ENCODE peak calls at places on chromosomes 16 and 17, in ten cellular contexts. T is activated T-cell treated with anti-CD3 and anti-CD28 coated beads, Interleukin-2, amount 50 U/mL, for 72 hours; H is T-cell; Y is activated CD4-positive, alpha-beta T cell treated with anti-CD3 and anti-CD28 coated beads for 36 hours; L is pancreas; X is gastroesophageal sphincter; I is activated CD8-positive, alpha-beta T cell treated with anti-CD3 and anti-CD28 coated beads for 36 hours; K is central memory CD8-positive, alpha-beta T cell; B is lower lobe of right lung; E is activated CD8-positive, alpha-beta memory T cell treated with anti-CD3 and anti-CD28 coated beads, Interleukin-2, amount 10 ng/mL, durations not matched to agents 7 days and 5 days. F is an unnamed sample.

GRCh38 chr17:46163316-46163715 is 29.9 kb downstream of the KANSL1 start:
- ATAC-seq in Y (no peak), T (no peak), K (no peak), H (no peak), I (no peak), X (no peak), B (peak; percentile 33), E (no peak), L (no peak), F (peak; percentile 78)

GRCh38 chr16:2473425-2473926 is 1.5 kb upstream of the TBC1D24 start:
- ATAC-seq in Y (no peak), X (no peak), H (peak; percentile 23), T (peak; percentile 2), L (no peak), I (no peak), B (no peak), E (peak; percentile 7), K (peak; percentile 3), F (no peak)

GRCh38 chr16:4240624-4241023 is 1.3 kb downstream of the SRL start:
- ATAC-seq in E (no peak), Y (no peak), L (no peak), H (no peak), B (no peak), T (no peak), I (no peak), K (no peak), X (no peak), F (no peak)

GRCh38 chr16:46649571-46649970 is 28.4 kb upstream of the SHCBP1 start:
- ATAC-seq in H (no peak), X (peak; percentile 94), L (peak; percentile 57), E (no peak), I (no peak), K (no peak), B (peak; percentile 23), T (no peak), Y (no peak), F (peak; percentile 18)

GRCh38 chr16:88813396-88814143 is 1.8 kb upstream of the APRT start:
- ATAC-seq in T (no peak), E (no peak), K (no peak), X (no peak), Y (no peak), B (no peak), H (no peak), L (no peak), I (no peak), F (no peak)

GRCh38 chr17:77892469-77893143 is 65.9 kb upstream of the TNRC6C start:
- ATAC-seq in B (no peak), Y (no peak), H (no peak), T (no peak), X (no peak), I (no peak), L (no peak), E (no peak), K (no peak), F (peak; percentile 18)

GRCh38 chr16:24538756-24539294 is 541 bp upstream of the RBBP6 start:
- ATAC-seq in H (peak; percentile 49), I (no peak), T (no peak), K (peak; percentile 34), Y (peak; percentile 28), E (peak; percentile 18), L (peak; percentile 65), X (peak; percentile 51), B (peak; percentile 66), F (peak; percentile 39)

GRCh38 chr17:78174332-78174869 is 6.0 kb downstream of the SYNGR2 start:
- ATAC-seq in Y (no peak), K (no peak), T (no peak), I (no peak), B (peak; percentile 89), L (peak; percentile 89), H (no peak), X (peak; percentile 76), E (no peak), F (peak; percentile 57)

GRCh38 chr17:27800522-27800921 is at the start of gene NOS2:
- ATAC-seq in T (no peak), I (no peak), E (no peak), B (no peak), K (no peak), Y (no peak), X (no peak), H (no peak), L (no peak), F (no peak)

GRCh38 chr17:39963826-39964225 is 1.0 kb downstream of the GSDMA start:
- ATAC-seq in K (no peak), L (no peak), E (no peak), X (no peak), I (peak; percentile 59), Y (peak; percentile 71), T (peak; percentile 41), B (no peak), H (peak; percentile 78), F (peak; percentile 68)

GRCh38 chr17:3447625-3448024 is 14.0 kb upstream of the OR1E2 start:
- ATAC-seq in I (peak; percentile 45), X (no peak), T (no peak), H (no peak), E (no peak), K (no peak), B (no peak), Y (no peak), L (no peak), F (peak; percentile 26)

GRCh38 chr17:43213545-43213944 is 1.9 kb downstream of the TMEM106A start:
- ATAC-seq in T (no peak), E (no peak), K (no peak), Y (no peak), H (no peak), L (no peak), B (no peak), I (no peak), X (no peak), F (no peak)

GRCh38 chr16:64468515-64469090 is 653.3 kb downstream of the CDH11 start:
- ATAC-seq in B (no peak), L (no peak), I (no peak), H (no peak), K (no peak), E (no peak), Y (no peak), T (no peak), X (no peak), F (no peak)